ENCODE peak calls at places on chromosomes 13 and 19, in nine cellular contexts. One of them, this sample, is unnamed.

GRCh38 chr19:7440188-7440975 is 48.5 kb downstream of the PEX11G start:
- DNase-seq in stomach: no peak
- DNase-seq in body of pancreas: no peak
- DNase-seq in WERI-Rb-1: no peak
- DNase-seq in thoracic aorta: no peak
- DNase-seq in mucosa of descending colon: no peak
- DNase-seq in bronchial epithelial cell: no peak
- DNase-seq in upper lobe of left lung: no peak
- DNase-seq in CD8-positive, alpha-beta T cell: no peak
- DNase-seq in this sample: no peak

GRCh38 chr19:4473011-4473410 is 914 bp downstream of the HDGFL2 start:
- DNase-seq in bronchial epithelial cell: no peak
- DNase-seq in mucosa of descending colon: no peak
- DNase-seq in CD8-positive, alpha-beta T cell: no peak
- DNase-seq in WERI-Rb-1: no peak
- DNase-seq in stomach: no peak
- DNase-seq in thoracic aorta: no peak
- DNase-seq in body of pancreas: no peak
- DNase-seq in upper lobe of left lung: no peak
- DNase-seq in this sample: no peak

GRCh38 chr19:16309653-16310052 is 15.0 kb upstream of the KLF2 start:
- DNase-seq in thoracic aorta: no peak
- DNase-seq in mucosa of descending colon: no peak
- DNase-seq in WERI-Rb-1: no peak
- DNase-seq in CD8-positive, alpha-beta T cell: no peak
- DNase-seq in stomach: no peak
- DNase-seq in bronchial epithelial cell: no peak
- DNase-seq in upper lobe of left lung: no peak
- DNase-seq in body of pancreas: no peak
- DNase-seq in this sample: no peak

GRCh38 chr19:13859361-13859880 is 17.5 kb upstream of the NANOS3 start:
- DNase-seq in WERI-Rb-1: peak
- DNase-seq in thoracic aorta: no peak
- DNase-seq in body of pancreas: peak
- DNase-seq in bronchial epithelial cell: no peak
- DNase-seq in upper lobe of left lung: no peak
- DNase-seq in mucosa of descending colon: no peak
- DNase-seq in stomach: no peak
- DNase-seq in CD8-positive, alpha-beta T cell: no peak
- DNase-seq in this sample: no peak

GRCh38 chr19:4124638-4125037 is 716 bp upstream of the MAP2K2 start:
- DNase-seq in WERI-Rb-1: no peak
- DNase-seq in upper lobe of left lung: no peak
- DNase-seq in body of pancreas: no peak
- DNase-seq in thoracic aorta: no peak
- DNase-seq in CD8-positive, alpha-beta T cell: no peak
- DNase-seq in bronchial epithelial cell: no peak
- DNase-seq in stomach: no peak
- DNase-seq in mucosa of descending colon: no peak
- DNase-seq in this sample: no peak

GRCh38 chr13:42170029-42170428 is 101.9 kb upstream of the AKAP11 start:
- DNase-seq in mucosa of descending colon: no peak
- DNase-seq in upper lobe of left lung: no peak
- DNase-seq in WERI-Rb-1: no peak
- DNase-seq in body of pancreas: no peak
- DNase-seq in CD8-positive, alpha-beta T cell: no peak
- DNase-seq in bronchial epithelial cell: no peak
- DNase-seq in thoracic aorta: no peak
- DNase-seq in stomach: no peak
- DNase-seq in this sample: no peak

GRCh38 chr13:50916701-50917184 is 7.2 kb downstream of the RNASEH2B start:
- DNase-seq in upper lobe of left lung: peak
- DNase-seq in WERI-Rb-1: no peak
- DNase-seq in bronchial epithelial cell: no peak
- DNase-seq in body of pancreas: no peak
- DNase-seq in CD8-positive, alpha-beta T cell: no peak
- DNase-seq in stomach: no peak
- DNase-seq in thoracic aorta: no peak
- DNase-seq in mucosa of descending colon: peak
- DNase-seq in this sample: peak

GRCh38 chr13:91722267-91722884 is 324.0 kb downstream of the GPC5 start:
- DNase-seq in stomach: no peak
- DNase-seq in CD8-positive, alpha-beta T cell: no peak
- DNase-seq in bronchial epithelial cell: peak
- DNase-seq in body of pancreas: no peak
- DNase-seq in upper lobe of left lung: no peak
- DNase-seq in mucosa of descending colon: no peak
- DNase-seq in thoracic aorta: no peak
- DNase-seq in WERI-Rb-1: no peak
- DNase-seq in this sample: no peak

GRCh38 chr13:40158218-40158617 is 502.8 kb downstream of the COG6 start:
- DNase-seq in body of pancreas: peak
- DNase-seq in bronchial epithelial cell: peak
- DNase-seq in mucosa of descending colon: no peak
- DNase-seq in thoracic aorta: no peak
- DNase-seq in upper lobe of left lung: no peak
- DNase-seq in stomach: no peak
- DNase-seq in CD8-positive, alpha-beta T cell: no peak
- DNase-seq in WERI-Rb-1: no peak
- DNase-seq in this sample: no peak

GRCh38 chr19:15161028-15161984 is 39.5 kb downstream of the NOTCH3 start:
- DNase-seq in mucosa of descending colon: no peak
- DNase-seq in body of pancreas: no peak
- DNase-seq in WERI-Rb-1: peak
- DNase-seq in stomach: no peak
- DNase-seq in bronchial epithelial cell: no peak
- DNase-seq in upper lobe of left lung: no peak
- DNase-seq in CD8-positive, alpha-beta T cell: no peak
- DNase-seq in thoracic aorta: no peak
- DNase-seq in this sample: no peak

GRCh38 chr13:108560092-108560491 is 69.3 kb upstream of the MYO16 start:
- DNase-seq in WERI-Rb-1: no peak
- DNase-seq in stomach: no peak
- DNase-seq in body of pancreas: no peak
- DNase-seq in bronchial epithelial cell: no peak
- DNase-seq in CD8-positive, alpha-beta T cell: no peak
- DNase-seq in thoracic aorta: no peak
- DNase-seq in mucosa of descending colon: no peak
- DNase-seq in upper lobe of left lung: no peak
- DNase-seq in this sample: no peak

GRCh38 chr19:46955114-46955812 is 64.4 kb upstream of the NPAS1 start:
- DNase-seq in upper lobe of left lung: no peak
- DNase-seq in bronchial epithelial cell: peak
- DNase-seq in WERI-Rb-1: no peak
- DNase-seq in mucosa of descending colon: no peak
- DNase-seq in stomach: no peak
- DNase-seq in thoracic aorta: no peak
- DNase-seq in CD8-positive, alpha-beta T cell: peak
- DNase-seq in body of pancreas: no peak
- DNase-seq in this sample: no peak

GRCh38 chr13:106513025-106513424 is 22.4 kb downstream of the EFNB2 start:
- DNase-seq in WERI-Rb-1: no peak
- DNase-seq in upper lobe of left lung: no peak
- DNase-seq in body of pancreas: no peak
- DNase-seq in CD8-positive, alpha-beta T cell: no peak
- DNase-seq in bronchial epithelial cell: peak
- DNase-seq in thoracic aorta: no peak
- DNase-seq in mucosa of descending colon: no peak
- DNase-seq in stomach: no peak
- DNase-seq in this sample: no peak

GRCh38 chr13:47621931-47622330 is 379.1 kb downstream of the SUCLA2 start:
- DNase-seq in WERI-Rb-1: no peak
- DNase-seq in body of pancreas: no peak
- DNase-seq in CD8-positive, alpha-beta T cell: no peak
- DNase-seq in thoracic aorta: no peak
- DNase-seq in mucosa of descending colon: no peak
- DNase-seq in stomach: no peak
- DNase-seq in bronchial epithelial cell: peak
- DNase-seq in upper lobe of left lung: no peak
- DNase-seq in this sample: no peak

GRCh38 chr13:110628952-110629701 is 13.8 kb downstream of the NAXD start:
- DNase-seq in upper lobe of left lung: no peak
- DNase-seq in thoracic aorta: no peak
- DNase-seq in WERI-Rb-1: peak
- DNase-seq in CD8-positive, alpha-beta T cell: no peak
- DNase-seq in body of pancreas: peak
- DNase-seq in mucosa of descending colon: no peak
- DNase-seq in bronchial epithelial cell: no peak
- DNase-seq in stomach: no peak
- DNase-seq in this sample: no peak

GRCh38 chr19:55504252-55504603 is 16.0 kb downstream of the SSC5D start:
- DNase-seq in mucosa of descending colon: no peak
- DNase-seq in body of pancreas: no peak
- DNase-seq in stomach: no peak
- DNase-seq in bronchial epithelial cell: no peak
- DNase-seq in thoracic aorta: no peak
- DNase-seq in WERI-Rb-1: no peak
- DNase-seq in upper lobe of left lung: no peak
- DNase-seq in CD8-positive, alpha-beta T cell: no peak
- DNase-seq in this sample: no peak
- TF ChIP-seq CTCF in mucosa of descending colon: no peak
- TF ChIP-seq CTCF in body of pancreas: no peak
- TF ChIP-seq CTCF in stomach: no peak
- TF ChIP-seq CTCF in bronchial epithelial cell: no peak
- TF ChIP-seq CTCF in thoracic aorta: no peak
- TF ChIP-seq CTCF in WERI-Rb-1: no peak
- TF ChIP-seq CTCF in upper lobe of left lung: no peak
- TF ChIP-seq CTCF in CD8-positive, alpha-beta T cell: no peak
- TF ChIP-seq CTCF in this sample: no peak

GRCh38 chr19:58477130-58477529 is 978 bp downstream of the ZNF446 start:
- DNase-seq in mucosa of descending colon: no peak
- DNase-seq in WERI-Rb-1: no peak
- DNase-seq in body of pancreas: no peak
- DNase-seq in upper lobe of left lung: no peak
- DNase-seq in stomach: no peak
- DNase-seq in CD8-positive, alpha-beta T cell: no peak
- DNase-seq in thoracic aorta: no peak
- DNase-seq in bronchial epithelial cell: no peak
- DNase-seq in this sample: no peak
- H3K4me3 ChIP-seq in mucosa of descending colon: no peak
- H3K4me3 ChIP-seq in WERI-Rb-1: peak
- H3K4me3 ChIP-seq in body of pancreas: no peak
- H3K4me3 ChIP-seq in upper lobe of left lung: peak
- H3K4me3 ChIP-seq in stomach: no peak
- H3K4me3 ChIP-seq in CD8-positive, alpha-beta T cell: no peak
- H3K4me3 ChIP-seq in thoracic aorta: peak
- H3K4me3 ChIP-seq in bronchial epithelial cell: no peak
- H3K4me3 ChIP-seq in this sample: no peak

GRCh38 chr13:62019858-62020257 is 604.2 kb upstream of the PCDH20 start:
- DNase-seq in mucosa of descending colon: no peak
- DNase-seq in CD8-positive, alpha-beta T cell: no peak
- DNase-seq in bronchial epithelial cell: no peak
- DNase-seq in thoracic aorta: no peak
- DNase-seq in stomach: no peak
- DNase-seq in body of pancreas: no peak
- DNase-seq in upper lobe of left lung: no peak
- DNase-seq in WERI-Rb-1: no peak
- DNase-seq in this sample: no peak

GRCh38 chr13:62014299-62014698 is 598.6 kb upstream of the PCDH20 start:
- DNase-seq in mucosa of descending colon: no peak
- DNase-seq in upper lobe of left lung: no peak
- DNase-seq in stomach: no peak
- DNase-seq in body of pancreas: no peak
- DNase-seq in CD8-positive, alpha-beta T cell: no peak
- DNase-seq in WERI-Rb-1: no peak
- DNase-seq in thoracic aorta: no peak
- DNase-seq in bronchial epithelial cell: peak
- DNase-seq in this sample: no peak
- TF ChIP-seq CTCF in mucosa of descending colon: no peak
- TF ChIP-seq CTCF in upper lobe of left lung: no peak
- TF ChIP-seq CTCF in stomach: no peak
- TF ChIP-seq CTCF in body of pancreas: no peak
- TF ChIP-seq CTCF in CD8-positive, alpha-beta T cell: no peak
- TF ChIP-seq CTCF in WERI-Rb-1: no peak
- TF ChIP-seq CTCF in thoracic aorta: no peak
- TF ChIP-seq CTCF in bronchial epithelial cell: peak
- TF ChIP-seq CTCF in this sample: no peak

DNA sequence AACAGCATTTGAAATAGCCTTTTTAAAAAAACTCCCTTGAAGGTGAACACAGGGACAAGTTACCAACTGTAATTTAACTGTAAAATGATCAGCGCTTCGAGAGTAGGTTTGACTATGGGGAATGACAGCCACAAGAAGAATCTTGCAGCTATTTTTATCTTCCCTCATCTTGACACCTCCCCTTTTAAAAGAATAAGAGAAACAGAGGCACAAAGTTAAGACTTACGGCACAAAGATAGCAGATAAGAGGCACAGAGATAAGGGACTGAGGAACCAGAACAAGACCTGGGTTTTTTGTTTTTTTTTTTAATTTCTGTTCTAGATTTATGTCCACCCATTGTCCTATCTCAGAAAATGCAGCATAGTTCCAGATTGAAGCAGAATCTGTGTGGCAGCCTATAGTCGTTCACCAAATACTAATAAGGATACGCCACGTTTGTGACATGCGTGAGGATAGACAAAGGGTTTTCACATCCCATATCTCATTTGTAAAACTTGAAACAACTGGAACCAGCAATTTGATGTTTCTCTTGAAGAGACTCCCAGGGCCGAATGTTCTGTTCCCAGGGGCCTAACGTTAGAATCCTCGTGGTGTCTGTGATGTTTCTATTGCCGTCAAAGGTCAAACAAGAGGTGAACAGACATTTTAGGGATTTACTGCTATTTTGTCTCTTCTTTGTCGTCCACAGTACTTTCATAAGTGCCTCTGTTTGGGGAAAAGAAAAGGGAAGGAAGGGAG is 154.9 kb downstream of the DCT start:
- DNase-seq in body of pancreas: no peak
- DNase-seq in WERI-Rb-1: no peak
- DNase-seq in bronchial epithelial cell: no peak
- DNase-seq in mucosa of descending colon: no peak
- DNase-seq in CD8-positive, alpha-beta T cell: no peak
- DNase-seq in stomach: no peak
- DNase-seq in upper lobe of left lung: no peak
- DNase-seq in thoracic aorta: no peak
- DNase-seq in this sample: no peak
- H3K4me3 ChIP-seq in body of pancreas: no peak
- H3K4me3 ChIP-seq in WERI-Rb-1: no peak
- H3K4me3 ChIP-seq in bronchial epithelial cell: no peak
- H3K4me3 ChIP-seq in mucosa of descending colon: no peak
- H3K4me3 ChIP-seq in CD8-positive, alpha-beta T cell: peak
- H3K4me3 ChIP-seq in stomach: no peak
- H3K4me3 ChIP-seq in upper lobe of left lung: no peak
- H3K4me3 ChIP-seq in thoracic aorta: no peak
- H3K4me3 ChIP-seq in this sample: no peak

DNA sequence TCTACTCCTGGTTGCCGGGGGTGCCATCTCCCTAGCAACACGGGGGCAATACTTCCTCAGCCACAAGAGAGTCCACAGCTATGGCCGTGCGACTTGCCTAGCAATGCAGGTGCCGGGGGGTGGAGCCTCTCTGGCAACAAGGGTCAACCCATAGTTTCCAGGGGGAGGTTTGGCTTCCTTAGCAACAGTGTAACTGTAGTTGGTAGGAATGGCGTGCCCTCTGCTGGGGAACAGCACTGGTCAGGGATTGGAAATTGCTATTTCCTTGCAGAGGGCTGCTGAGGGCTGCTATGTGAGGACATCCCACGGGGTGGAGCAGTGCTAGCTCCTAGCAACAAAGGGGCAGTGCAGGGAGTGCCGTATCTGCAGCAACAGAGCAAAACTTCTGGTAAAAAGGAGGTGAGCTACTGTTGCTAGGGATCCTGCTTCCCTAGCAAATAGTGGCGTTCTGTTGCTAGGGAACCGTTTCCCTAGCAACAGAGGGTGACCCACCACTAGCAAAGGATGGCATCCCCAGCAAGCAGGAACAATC is 7.0 kb upstream of the TMC4 start:
- DNase-seq in thoracic aorta: no peak
- DNase-seq in stomach: peak
- DNase-seq in WERI-Rb-1: no peak
- DNase-seq in bronchial epithelial cell: peak
- DNase-seq in CD8-positive, alpha-beta T cell: no peak
- DNase-seq in upper lobe of left lung: no peak
- DNase-seq in body of pancreas: no peak
- DNase-seq in mucosa of descending colon: peak
- DNase-seq in this sample: no peak
- TF ChIP-seq CTCF in thoracic aorta: no peak
- TF ChIP-seq CTCF in stomach: no peak
- TF ChIP-seq CTCF in WERI-Rb-1: no peak
- TF ChIP-seq CTCF in bronchial epithelial cell: peak
- TF ChIP-seq CTCF in CD8-positive, alpha-beta T cell: no peak
- TF ChIP-seq CTCF in upper lobe of left lung: no peak
- TF ChIP-seq CTCF in body of pancreas: no peak
- TF ChIP-seq CTCF in mucosa of descending colon: peak
- TF ChIP-seq CTCF in this sample: no peak

This sample was measured in GM06990.